ENCODE peak calls at places on chromosomes 12 and 14, in five cellular contexts. K is hypothalamus; J is CD8-positive, alpha-beta memory T cell; B is T-helper 2 cell; M is NCI-H1694 treated with DMSO at 0.1 percent for 48 hours. U is an unnamed sample.

GRCh38 chr12:101691697-101692096 is 5.7 kb upstream of the CHPT1 start:
- DNase-seq in K (no peak), J (no peak), B (no peak), M (no peak), U (no peak)

GRCh38 chr14:99670361-99671229 is 13.5 kb upstream of the CYP46A1 start:
- DNase-seq in K (no peak), J (no peak), B (no peak), M (no peak), U (no peak)

GRCh38 chr14:101496779-101497420 is 64.4 kb upstream of the DIO3 start:
- DNase-seq in K (no peak), J (no peak), B (no peak), M (peak), U (no peak)

GRCh38 chr12:108702534-108702933 is 28.8 kb downstream of the CORO1C start:
- DNase-seq in K (no peak), J (no peak), B (no peak), M (peak), U (no peak)

GRCh38 chr14:95609398-95609990 is 74.6 kb downstream of the GLRX5 start:
- DNase-seq in K (no peak), J (no peak), B (no peak), M (peak), U (peak)

GRCh38 chr14:37246427-37246829 is 48.7 kb downstream of the MIPOL1 start:
- DNase-seq in K (no peak), J (no peak), B (peak), M (peak), U (peak)

GRCh38 chr12:89679631-89680030 is 29.0 kb downstream of the ATP2B1 start:
- DNase-seq in K (no peak), J (no peak), B (no peak), M (no peak), U (no peak)

GRCh38 chr14:61186341-61186740 is 94.8 kb downstream of the TMEM30B start:
- DNase-seq in K (no peak), J (no peak), B (no peak), M (no peak), U (no peak)

GRCh38 chr12:18224745-18225144 is 36.6 kb upstream of the PIK3C2G start:
- DNase-seq in K (no peak), J (no peak), B (peak), M (peak), U (no peak)

GRCh38 chr12:93766802-93767523 is 89.8 kb downstream of the CRADD start:
- DNase-seq in K (peak), J (no peak), B (peak), M (peak), U (peak)

GRCh38 chr12:40225984-40226602 is 1.3 kb downstream of the LRRK2 start:
- DNase-seq in K (no peak), J (no peak), B (no peak), M (no peak), U (no peak)

GRCh38 chr12:89212339-89212771 is 139.9 kb downstream of the DUSP6 start:
- DNase-seq in K (no peak), J (no peak), B (no peak), M (no peak), U (peak)

GRCh38 chr12:14066021-14066420 is 84.6 kb upstream of the GRIN2B start:
- DNase-seq in K (no peak), J (no peak), B (no peak), M (no peak), U (no peak)

GRCh38 chr12:52370906-52371608 is 3.8 kb upstream of the KRT85 start:
- DNase-seq in K (peak), J (no peak), B (no peak), M (no peak), U (peak)

GRCh38 chr14:89000007-89000942 is 175.8 kb downstream of the TTC8 start:
- DNase-seq in K (no peak), J (no peak), B (no peak), M (no peak), U (peak)

GRCh38 chr14:103880334-103880985 is 33.1 kb upstream of the PPP1R13B start:
- DNase-seq in K (peak), J (no peak), B (no peak), M (peak), U (peak)

GRCh38 chr12:48693572-48693971 is 11.5 kb upstream of the KANSL2 start:
- DNase-seq in K (no peak), J (no peak), B (no peak), M (no peak), U (no peak)

GRCh38 chr12:93536766-93537515 is 35.5 kb upstream of the SOCS2 start:
- DNase-seq in K (no peak), J (no peak), B (peak), M (peak), U (no peak)

GRCh38 chr12:71873821-71874220 is 34.3 kb downstream of the TBC1D15 start:
- DNase-seq in K (no peak), J (no peak), B (no peak), M (no peak), U (no peak)

GRCh38 chr12:1795221-1795784 is 25.1 kb upstream of the LRTM2 start:
- DNase-seq in K (no peak), J (no peak), B (no peak), M (peak), U (no peak)

GRCh38 chr12:32312049-32312670 is 87.2 kb upstream of the FGD4 start:
- DNase-seq in K (no peak), J (no peak), B (peak), M (peak), U (peak)

GRCh38 chr12:30753233-30753632 is 1.5 kb downstream of the CAPRIN2 start:
- DNase-seq in K (no peak), J (no peak), B (peak), M (peak), U (peak)

GRCh38 chr14:91292476-91292875 is 48.0 kb upstream of the GPR68 start:
- DNase-seq in K (no peak), J (no peak), B (no peak), M (no peak), U (no peak)

GRCh38 chr12:131445184-131445974 is 265.5 kb upstream of the SFSWAP start:
- DNase-seq in K (no peak), J (no peak), B (no peak), M (no peak), U (no peak)

GRCh38 chr12:120625557-120626419 is 14.6 kb upstream of the CABP1 start:
- DNase-seq in K (no peak), J (no peak), B (peak), M (no peak), U (no peak)

GRCh38 chr14:20631023-20631820 is 10.3 kb downstream of the OR6S1 start:
- DNase-seq in K (peak), J (no peak), B (peak), M (peak), U (peak)

GRCh38 chr14:31124197-31124596 is 83.4 kb downstream of the HECTD1 start:
- DNase-seq in K (no peak), J (no peak), B (peak), M (no peak), U (no peak)

GRCh38 chr12:30458453-30458852 is 237.2 kb downstream of the IPO8 start:
- DNase-seq in K (no peak), J (no peak), B (no peak), M (no peak), U (no peak)

GRCh38 chr12:14394317-14395058 is 29.0 kb downstream of the ATF7IP start:
- DNase-seq in K (no peak), J (no peak), B (peak), M (peak), U (peak)

GRCh38 chr14:102485693-102486512 is 23.7 kb downstream of the ANKRD9 start:
- DNase-seq in K (no peak), J (no peak), B (no peak), M (no peak), U (no peak)

GRCh38 chr12:54371328-54372112 is 7.2 kb upstream of the GPR84 start:
- DNase-seq in K (peak), J (no peak), B (no peak), M (no peak), U (peak)

GRCh38 chr12:118714051-118714460 is 267.3 kb upstream of the SRRM4 start:
- DNase-seq in K (peak), J (no peak), B (peak), M (peak), U (no peak)

GRCh38 chr12:32488132-32488531 is 88.8 kb downstream of the FGD4 start:
- DNase-seq in K (no peak), J (no peak), B (no peak), M (no peak), U (no peak)

GRCh38 chr12:122875590-122876220 is 20.2 kb downstream of the VPS37B start:
- DNase-seq in K (peak), J (no peak), B (peak), M (no peak), U (no peak)

GRCh38 chr12:123034865-123035264 is 54.4 kb downstream of the ARL6IP4 start:
- DNase-seq in K (no peak), J (no peak), B (no peak), M (no peak), U (no peak)

GRCh38 chr14:71665157-71665556 is 267.1 kb upstream of the RGS6 start:
- DNase-seq in K (no peak), J (no peak), B (no peak), M (no peak), U (peak)

GRCh38 chr12:110597885-110598284 is 14.8 kb upstream of the PPTC7 start:
- DNase-seq in K (no peak), J (no peak), B (no peak), M (no peak), U (no peak)

GRCh38 chr12:113647048-113647447 is 175.4 kb upstream of the LHX5 start:
- DNase-seq in K (peak), J (no peak), B (no peak), M (no peak), U (no peak)

GRCh38 chr12:124913474-124914391 is 717 bp downstream of the UBC start:
- DNase-seq in K (no peak), J (peak), B (peak), M (no peak), U (peak)